ENCODE peak calls at places on chromosomes 7 and 10, in five cellular contexts. One of them, this sample, is unnamed.
A peak's percentile ranks its signal among the peaks of the same experiment; 100 is the strongest.

GRCh38 chr10:119693262-119693957 is 32.4 kb upstream of the INPP5F start:
- DNase-seq in lower lobe of right lung: no peak
- DNase-seq in heart left ventricle: no peak
- DNase-seq in A549: no peak
- DNase-seq in body of pancreas: no peak
- DNase-seq in this sample: no peak

GRCh38 chr10:58666024-58666423 is 153.4 kb downstream of the BICC1 start:
- DNase-seq in A549: no peak
- DNase-seq in heart left ventricle: no peak
- DNase-seq in body of pancreas: peak; percentile 27
- DNase-seq in lower lobe of right lung: no peak
- DNase-seq in this sample: no peak

GRCh38 chr10:22133640-22134624 is 83.9 kb downstream of the EBLN1 start:
- DNase-seq in A549: no peak
- DNase-seq in lower lobe of right lung: no peak
- DNase-seq in heart left ventricle: no peak
- DNase-seq in body of pancreas: no peak
- DNase-seq in this sample: no peak

GRCh38 chr10:5942471-5942870 is 34.9 kb downstream of the IL15RA start:
- DNase-seq in body of pancreas: peak; percentile 35
- DNase-seq in lower lobe of right lung: peak; percentile 70
- DNase-seq in A549: no peak
- DNase-seq in heart left ventricle: peak; percentile 70
- DNase-seq in this sample: no peak

GRCh38 chr7:46603780-46604725 is 683.0 kb upstream of the IGFBP3 start:
- DNase-seq in A549: no peak
- DNase-seq in lower lobe of right lung: peak; percentile 76
- DNase-seq in body of pancreas: peak; percentile 82
- DNase-seq in heart left ventricle: peak; percentile 79
- DNase-seq in this sample: no peak

GRCh38 chr10:130127612-130128607 is 8.3 kb upstream of the GLRX3 start:
- DNase-seq in body of pancreas: peak; percentile 58
- DNase-seq in A549: peak; percentile 94
- DNase-seq in lower lobe of right lung: no peak
- DNase-seq in heart left ventricle: no peak
- DNase-seq in this sample: peak; percentile 81

GRCh38 chr10:119413738-119414611 is 128.5 kb downstream of the RGS10 start:
- DNase-seq in A549: no peak
- DNase-seq in lower lobe of right lung: no peak
- DNase-seq in heart left ventricle: peak; percentile 57
- DNase-seq in body of pancreas: no peak
- DNase-seq in this sample: no peak

GRCh38 chr10:1142596-1142995 is 86.4 kb downstream of the WDR37 start:
- DNase-seq in A549: no peak
- DNase-seq in body of pancreas: no peak
- DNase-seq in lower lobe of right lung: no peak
- DNase-seq in heart left ventricle: no peak
- DNase-seq in this sample: no peak

GRCh38 chr10:45526309-45526708 is 146.3 kb downstream of the ZFAND4 start:
- DNase-seq in body of pancreas: peak; percentile 33
- DNase-seq in lower lobe of right lung: no peak
- DNase-seq in heart left ventricle: no peak
- DNase-seq in A549: no peak
- DNase-seq in this sample: no peak

GRCh38 chr10:76736848-76737495 is 900.6 kb downstream of the KCNMA1 start:
- DNase-seq in heart left ventricle: no peak
- DNase-seq in A549: no peak
- DNase-seq in body of pancreas: no peak
- DNase-seq in lower lobe of right lung: no peak
- DNase-seq in this sample: no peak
- TF ChIP-seq CTCF in heart left ventricle: no peak
- TF ChIP-seq CTCF in A549: no peak
- TF ChIP-seq CTCF in body of pancreas: no peak
- TF ChIP-seq CTCF in lower lobe of right lung: no peak
- TF ChIP-seq CTCF in this sample: no peak

GRCh38 chr10:74675527-74675926 is 150.9 kb upstream of the KAT6B start:
- DNase-seq in A549: no peak
- DNase-seq in heart left ventricle: no peak
- DNase-seq in lower lobe of right lung: no peak
- DNase-seq in body of pancreas: no peak
- DNase-seq in this sample: no peak
- H3K27ac ChIP-seq in A549: no peak overlapping the region
- H3K27ac ChIP-seq in heart left ventricle: no peak overlapping the region
- H3K27ac ChIP-seq in lower lobe of right lung: no peak overlapping the region
- H3K27ac ChIP-seq in body of pancreas: no peak overlapping the region
- H3K27ac ChIP-seq in this sample: no peak overlapping the region

GRCh38 chr7:132249591-132249971 is 326.7 kb downstream of the PLXNA4 start:
- DNase-seq in heart left ventricle: no peak
- DNase-seq in A549: peak; percentile 56
- DNase-seq in body of pancreas: no peak
- DNase-seq in lower lobe of right lung: no peak
- DNase-seq in this sample: peak; percentile 10
- TF ChIP-seq CTCF in heart left ventricle: no peak
- TF ChIP-seq CTCF in A549: peak; percentile 48
- TF ChIP-seq CTCF in body of pancreas: no peak
- TF ChIP-seq CTCF in lower lobe of right lung: no peak
- TF ChIP-seq CTCF in this sample: no peak

DNA sequence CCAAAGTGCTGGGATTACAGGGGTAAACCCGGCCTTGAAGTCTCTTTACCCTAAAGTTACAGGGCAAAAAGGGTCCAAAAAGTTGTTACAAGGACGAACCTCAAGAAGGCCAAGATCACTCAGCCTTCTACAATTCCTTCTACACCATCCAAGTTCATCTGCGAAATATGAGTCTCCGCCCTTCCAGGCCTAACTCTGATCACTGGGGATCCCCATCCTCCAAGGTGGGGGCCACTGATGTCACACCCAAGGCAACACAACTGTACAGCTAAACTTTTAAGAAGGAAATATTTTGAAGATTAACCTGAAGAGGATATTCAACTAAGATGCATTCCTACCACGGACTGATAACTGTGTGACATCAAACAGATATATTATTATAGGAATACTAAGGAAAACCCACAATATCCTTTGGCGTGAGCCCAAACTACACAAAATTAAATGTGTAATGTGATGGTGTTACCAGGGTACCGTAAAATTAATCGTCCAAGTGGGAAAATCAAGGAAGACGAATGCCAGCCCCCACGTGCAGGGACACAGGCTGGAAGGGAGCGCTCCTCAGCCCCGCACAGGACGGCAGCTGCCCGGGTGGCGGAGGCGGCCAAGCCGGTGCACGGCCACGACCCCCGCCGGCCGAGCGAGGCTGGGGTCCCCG is 1.0 kb downstream of the PAXIP1 start:
- DNase-seq in body of pancreas: no peak
- DNase-seq in A549: peak; percentile 26
- DNase-seq in heart left ventricle: no peak
- DNase-seq in lower lobe of right lung: no peak
- DNase-seq in this sample: peak; percentile 18
- H3K27ac ChIP-seq in body of pancreas: no peak overlapping the region
- H3K27ac ChIP-seq in A549: peak overlapping the region; percentile 98
- H3K27ac ChIP-seq in heart left ventricle: peak overlapping the region; percentile 70
- H3K27ac ChIP-seq in lower lobe of right lung: peak overlapping the region; percentile 55
- H3K27ac ChIP-seq in this sample: peak overlapping the region; percentile 87

GRCh38 chr7:47792521-47793121 is 155.6 kb downstream of the PKD1L1 start:
- DNase-seq in heart left ventricle: no peak
- DNase-seq in lower lobe of right lung: no peak
- DNase-seq in body of pancreas: no peak
- DNase-seq in A549: no peak
- DNase-seq in this sample: peak; percentile 44
- TF ChIP-seq CTCF in heart left ventricle: peak; percentile 32
- TF ChIP-seq CTCF in lower lobe of right lung: peak; percentile 45
- TF ChIP-seq CTCF in body of pancreas: peak; percentile 30
- TF ChIP-seq CTCF in A549: peak; percentile 35
- TF ChIP-seq CTCF in this sample: peak; percentile 59

GRCh38 chr10:79264942-79265341 is 82.3 kb upstream of the PPIF start:
- DNase-seq in heart left ventricle: peak; percentile 47
- DNase-seq in A549: no peak
- DNase-seq in body of pancreas: peak; percentile 43
- DNase-seq in lower lobe of right lung: no peak
- DNase-seq in this sample: no peak
- H3K27ac ChIP-seq in heart left ventricle: peak overlapping the region; percentile 78
- H3K27ac ChIP-seq in A549: no peak overlapping the region
- H3K27ac ChIP-seq in body of pancreas: peak overlapping the region; percentile 69
- H3K27ac ChIP-seq in lower lobe of right lung: peak overlapping the region; percentile 88
- H3K27ac ChIP-seq in this sample: no peak overlapping the region

This sample was measured in A673.